ENCODE peak calls at places on chromosomes 7 and 10, in six cellular contexts. M is GM12891, W is HepG2, C is K562, Y is GM12878, S is H1. U is an unnamed sample.

GRCh38 chr7:106824458-106824857 is 40.6 kb upstream of the PIK3CG start:
- DNase-seq in M (no peak), W (no peak), C (no peak), Y (no peak), S (no peak), U (no peak)

GRCh38 chr10:72426982-72427381 is 72.3 kb upstream of the DNAJB12 start:
- DNase-seq in M (no peak), W (no peak), C (no peak), Y (no peak), S (no peak), U (no peak)

GRCh38 chr10:93152136-93152535 is 78.4 kb downstream of the CYP26A1 start:
- DNase-seq in M (no peak), W (no peak), C (no peak), Y (no peak), S (no peak), U (no peak)

GRCh38 chr10:43083764-43084163 is 6.9 kb downstream of the RET start:
- DNase-seq in M (no peak), W (no peak), C (no peak), Y (no peak), S (no peak), U (no peak)

GRCh38 chr10:129963831-129964501 is at the start of gene EBF3:
- DNase-seq in M (no peak), W (no peak), C (peak; percentile 22), Y (no peak), S (peak; percentile 91), U (no peak)

GRCh38 chr7:154167807-154168206 is 115.6 kb downstream of the DPP6 start:
- DNase-seq in M (no peak), W (no peak), C (no peak), Y (no peak), S (no peak), U (no peak)

GRCh38 chr10:74949843-74950765 is 123.7 kb downstream of the KAT6B start:
- DNase-seq in M (no peak), W (no peak), C (no peak), Y (no peak), S (no peak), U (no peak)

GRCh38 chr10:5698062-5698461 is 13.4 kb downstream of the TASOR2 start:
- DNase-seq in M (no peak), W (no peak), C (no peak), Y (no peak), S (no peak), U (no peak)

GRCh38 chr7:150811-151221 is 41.6 kb upstream of the FAM20C start:
- DNase-seq in M (no peak), W (no peak), C (no peak), Y (no peak), S (no peak), U (no peak)

GRCh38 chr10:76160758-76161555 is 729.5 kb downstream of the LRMDA start:
- DNase-seq in M (no peak), W (no peak), C (no peak), Y (no peak), S (no peak), U (no peak)

GRCh38 chr10:96919785-96920425 is 87.8 kb downstream of the LCOR start:
- DNase-seq in M (no peak), W (no peak), C (no peak), Y (peak; percentile 23), S (no peak), U (no peak)

GRCh38 chr10:52779541-52780390 is 7.2 kb upstream of the MBL2 start:
- DNase-seq in M (peak; percentile 61), W (peak; percentile 64), C (peak; percentile 62), Y (no peak), S (peak; percentile 98), U (peak; percentile 41)

GRCh38 chr10:25536027-25536426 is 361.2 kb downstream of the GPR158 start:
- DNase-seq in M (no peak), W (no peak), C (no peak), Y (no peak), S (no peak), U (no peak)

GRCh38 chr10:25530306-25530705 is 355.5 kb downstream of the GPR158 start:
- DNase-seq in M (no peak), W (no peak), C (no peak), Y (no peak), S (no peak), U (no peak)

GRCh38 chr10:25532213-25532612 is 357.4 kb downstream of the GPR158 start:
- DNase-seq in M (no peak), W (no peak), C (no peak), Y (no peak), S (no peak), U (no peak)

GRCh38 chr10:25531662-25532061 is 356.9 kb downstream of the GPR158 start:
- DNase-seq in M (no peak), W (no peak), C (peak; percentile 19), Y (no peak), S (no peak), U (no peak)
- TF ChIP-seq TAF1 in M (no peak), W (no peak), C (no peak), Y (no peak), S (no peak), U (no peak)

DNA sequence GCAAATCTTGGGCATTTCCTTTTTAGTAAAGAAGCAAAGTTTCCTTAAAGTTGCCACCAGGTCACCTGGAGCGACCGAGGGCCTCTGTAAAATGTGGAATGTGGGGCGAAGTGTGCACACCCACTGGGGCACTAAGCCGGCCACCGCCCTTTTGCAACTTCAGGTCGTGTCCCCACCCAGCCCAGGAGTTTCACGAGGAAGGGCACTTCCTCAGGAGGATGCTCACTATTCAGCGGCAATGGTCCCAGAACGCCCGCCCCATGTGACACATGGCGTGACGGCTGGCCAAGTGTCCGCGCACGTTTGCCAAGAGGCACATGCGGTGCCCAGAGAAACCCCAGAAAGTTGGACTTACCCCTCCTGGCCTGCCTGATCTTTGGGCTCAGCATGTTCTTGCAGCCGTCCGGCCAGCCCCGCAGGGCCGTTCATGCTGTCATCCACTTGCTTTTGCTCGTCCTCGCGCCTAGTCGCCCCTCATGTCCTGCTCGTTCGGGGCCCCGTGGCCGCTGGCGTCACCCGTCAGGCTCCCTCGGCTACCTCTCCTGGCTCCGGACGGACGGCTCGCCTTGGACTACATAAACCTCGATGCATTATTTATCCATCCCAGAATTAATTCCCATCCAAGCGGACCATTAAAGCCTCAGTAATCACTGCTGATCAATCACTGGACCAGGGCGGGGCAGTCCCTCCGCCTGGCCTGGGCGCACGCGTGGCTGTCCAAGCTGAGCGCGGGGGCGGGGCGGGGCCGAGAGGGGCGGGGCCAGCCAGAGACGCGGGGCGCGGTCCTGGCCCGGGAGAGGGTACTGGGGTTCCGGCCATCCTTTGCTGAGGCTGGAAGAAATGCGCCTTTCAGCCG is at the start of gene ARHGAP22:
- DNase-seq in M (peak; percentile 64), W (no peak), C (peak; percentile 70), Y (no peak), S (peak; percentile 79), U (peak; percentile 70)
- TF ChIP-seq POLR2A in M (no peak), W (no peak), C (no peak), Y (no peak), S (no peak), U (no peak)

GRCh38 chr7:77425151-77426051 is 9.3 kb upstream of the GSAP start:
- DNase-seq in M (no peak), W (peak; percentile 68), C (no peak), Y (no peak), S (no peak), U (no peak)
- TF ChIP-seq TAF1 in M (no peak), W (no peak), C (no peak), Y (no peak), S (no peak), U (no peak)

DNA sequence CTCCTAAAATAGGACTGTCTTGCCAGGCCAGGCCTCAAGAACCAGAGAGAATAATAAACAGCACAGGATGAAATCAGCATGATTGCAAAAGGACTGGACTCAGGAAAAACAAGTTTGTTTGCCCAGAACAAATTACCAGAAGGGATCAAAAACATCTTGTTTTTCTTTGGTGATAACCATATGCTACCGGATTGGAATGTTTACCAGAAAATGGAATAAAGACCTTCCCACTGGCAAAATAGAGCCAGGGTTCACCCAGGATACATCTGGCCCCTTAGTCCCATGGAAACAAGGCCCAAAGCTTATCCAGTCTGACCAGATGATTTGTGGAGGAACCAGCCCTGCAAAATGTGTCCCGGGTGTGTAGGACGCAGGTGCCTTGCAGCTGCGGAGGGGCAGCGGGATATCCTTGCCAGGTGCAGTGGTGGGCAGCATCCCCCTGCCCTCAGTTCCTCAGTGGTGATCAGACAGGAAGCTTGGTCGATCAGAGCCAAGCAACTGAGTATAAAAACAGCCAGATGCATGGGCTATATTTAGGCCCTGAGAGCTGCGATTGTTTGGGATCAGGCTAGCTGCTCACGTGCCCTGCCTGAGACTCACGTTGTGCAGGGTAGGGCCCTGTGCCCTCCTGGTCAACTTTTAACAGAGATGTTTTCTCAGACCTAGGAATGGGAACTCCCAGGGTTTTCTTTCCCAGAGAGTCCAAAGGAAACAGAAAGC is 4.6 kb upstream of the ZNF22 start:
- DNase-seq in M (no peak), W (peak; percentile 94), C (no peak), Y (no peak), S (peak; percentile 38), U (no peak)
- TF ChIP-seq POLR2A in M (no peak), W (no peak), C (no peak), Y (no peak), S (no peak), U (no peak)

GRCh38 chr10:132397671-132398565 is 918 bp downstream of the PWWP2B start:
- DNase-seq in M (no peak), W (no peak), C (peak; percentile 35), Y (no peak), S (no peak), U (no peak)
- TF ChIP-seq TAF1 in M (no peak), W (no peak), C (no peak), Y (no peak), S (no peak), U (no peak)